ENCODE peak calls at places on chromosomes 11 and 22, in six cellular contexts. A is tibial nerve, F is astrocyte, W is GM23338, N is right lobe of liver, L is A549. E is an unnamed sample.

GRCh38 chr11:47797633-47798032 is 30.5 kb upstream of the FNBP4 start:
- DNase-seq in F (peak; percentile 95), N (no peak), W (no peak), L (no peak), A (no peak), E (no peak)

GRCh38 chr11:62882428-62882742 is 1.7 kb downstream of the SLC3A2 start:
- DNase-seq in A (no peak), F (no peak), L (no peak), W (no peak), N (no peak), E (no peak)

GRCh38 chr22:49997221-49997599 is 15.4 kb downstream of the IL17REL start:
- DNase-seq in L (no peak), A (no peak), N (no peak), W (no peak), F (no peak), E (peak; percentile 81)

GRCh38 chr11:89293966-89294679 is 116.4 kb downstream of the TYR start:
- DNase-seq in N (no peak), L (no peak), F (peak; percentile 29), W (peak; percentile 67), A (no peak), E (peak; percentile 48)

GRCh38 chr11:68904458-68904847 is 762 bp downstream of the IGHMBP2 start:
- DNase-seq in L (peak; percentile 17), W (no peak), N (no peak), F (no peak), A (no peak), E (no peak)

GRCh38 chr11:15282754-15283153 is 168.0 kb downstream of the INSC start:
- DNase-seq in L (no peak), A (no peak), F (no peak), W (no peak), N (no peak), E (no peak)

GRCh38 chr11:115637842-115638241 is 133.6 kb upstream of the CADM1 start:
- DNase-seq in F (no peak), N (no peak), W (no peak), A (no peak), L (no peak), E (no peak)

GRCh38 chr22:26756675-26757293 is 99.4 kb downstream of the MIAT start:
- DNase-seq in N (no peak), F (peak; percentile 82), W (peak; percentile 84), L (no peak), A (peak; percentile 40), E (peak; percentile 75)

GRCh38 chr11:80727315-80727714 is 1286.5 kb upstream of the TENM4 start:
- DNase-seq in F (no peak), L (no peak), W (peak; percentile 81), N (no peak), A (no peak), E (no peak)

GRCh38 chr11:14242198-14242597 is 116.8 kb downstream of the RRAS2 start:
- DNase-seq in L (no peak), W (no peak), A (no peak), N (no peak), F (no peak), E (no peak)

GRCh38 chr11:1152316-1153104 is 5.2 kb upstream of the MUC5AC start:
- DNase-seq in N (peak; percentile 38), A (no peak), L (peak; percentile 88), W (no peak), F (peak; percentile 51), E (no peak)

GRCh38 chr22:42316988-42317387 is 46.5 kb upstream of the TCF20 start:
- DNase-seq in W (no peak), F (peak; percentile 61), A (no peak), L (no peak), N (no peak), E (no peak)

GRCh38 chr22:32207971-32208480 is 3.2 kb upstream of the RFPL2 start:
- DNase-seq in A (no peak), F (no peak), L (no peak), W (no peak), N (no peak), E (no peak)

GRCh38 chr11:122802876-122803275 is 35.4 kb upstream of the CRTAM start:
- DNase-seq in N (no peak), A (no peak), L (no peak), F (no peak), W (no peak), E (no peak)

GRCh38 chr11:133650082-133650481 is 117.8 kb upstream of the OPCML start:
- DNase-seq in A (no peak), F (no peak), W (no peak), N (no peak), L (no peak), E (no peak)

GRCh38 chr11:64092119-64092760 is 56.5 kb downstream of the FLRT1 start:
- DNase-seq in N (no peak), W (no peak), A (no peak), F (no peak), L (no peak), E (no peak)

GRCh38 chr11:65979261-65979759 is 17.8 kb downstream of the SART1 start:
- DNase-seq in A (no peak), W (no peak), L (no peak), N (no peak), F (no peak), E (peak; percentile 58)

GRCh38 chr11:65778431-65778900 is 2.3 kb downstream of the AP5B1 start:
- DNase-seq in N (no peak), W (no peak), A (no peak), F (no peak), L (no peak), E (peak; percentile 75)

GRCh38 chr11:908273-908672 is 2.3 kb downstream of the CHID1 start:
- DNase-seq in F (no peak), A (no peak), N (no peak), W (no peak), L (no peak), E (no peak)

GRCh38 chr11:9060700-9061111 is 30.7 kb downstream of the SCUBE2 start:
- DNase-seq in F (no peak), A (no peak), N (no peak), W (peak; percentile 83), L (peak; percentile 34), E (no peak)

GRCh38 chr11:12963789-12964536 is 45.2 kb upstream of the RASSF10 start:
- DNase-seq in A (peak; percentile 32), W (peak; percentile 88), N (peak; percentile 63), F (no peak), L (peak; percentile 70), E (no peak)

GRCh38 chr11:75398906-75399305 is 412 bp upstream of the RPS3 start:
- DNase-seq in N (no peak), L (no peak), W (no peak), F (no peak), A (no peak), E (no peak)

GRCh38 chr11:75403037-75403436 is 3.7 kb downstream of the RPS3 start:
- DNase-seq in N (no peak), F (no peak), A (no peak), W (no peak), L (no peak), E (no peak)

GRCh38 chr11:75399344-75400109 is at the start of gene RPS3:
- DNase-seq in L (peak; percentile 93), A (peak; percentile 88), F (peak; percentile 82), W (peak; percentile 97), N (peak; percentile 94), E (peak; percentile 96)

GRCh38 chr11:75402002-75402773 is 2.9 kb downstream of the RPS3 start:
- DNase-seq in L (no peak), F (no peak), N (no peak), A (no peak), W (no peak), E (no peak)

GRCh38 chr11:75400110-75400865 is 970 bp downstream of the RPS3 start:
- DNase-seq in W (no peak), A (no peak), F (no peak), N (no peak), L (no peak), E (no peak)
- TF ChIP-seq CTCF in W (no peak), A (no peak), F (no peak), N (no peak), L (no peak), E (no peak)

GRCh38 chr22:30205281-30206115 is 41.1 kb downstream of the LIF start:
- DNase-seq in W (no peak), L (peak; percentile 99), A (peak; percentile 35), N (peak; percentile 38), F (peak; percentile 95), E (peak; percentile 73)
- H3K4me3 ChIP-seq in W (no peak overlapping the region), L (no peak overlapping the region), A (no peak overlapping the region), N (no peak overlapping the region), F (no peak overlapping the region), E (no peak overlapping the region)

GRCh38 chr11:31340903-31341572 is 28.5 kb downstream of the DCDC1 start:
- DNase-seq in F (peak; percentile 8), L (peak; percentile 49), N (no peak), A (no peak), W (peak; percentile 66), E (no peak)
- TF ChIP-seq CTCF in F (peak; percentile 41), L (peak; percentile 28), N (no peak), A (peak; percentile 10), W (peak; percentile 71), E (peak; percentile 35)

GRCh38 chr11:67600324-67601029 is 6.3 kb upstream of the NDUFV1 start:
- DNase-seq in W (no peak), A (no peak), L (no peak), N (no peak), F (no peak), E (no peak)
- H3K4me3 ChIP-seq in W (no peak overlapping the region), A (no peak overlapping the region), L (no peak overlapping the region), N (no peak overlapping the region), F (no peak overlapping the region), E (no peak overlapping the region)

DNA sequence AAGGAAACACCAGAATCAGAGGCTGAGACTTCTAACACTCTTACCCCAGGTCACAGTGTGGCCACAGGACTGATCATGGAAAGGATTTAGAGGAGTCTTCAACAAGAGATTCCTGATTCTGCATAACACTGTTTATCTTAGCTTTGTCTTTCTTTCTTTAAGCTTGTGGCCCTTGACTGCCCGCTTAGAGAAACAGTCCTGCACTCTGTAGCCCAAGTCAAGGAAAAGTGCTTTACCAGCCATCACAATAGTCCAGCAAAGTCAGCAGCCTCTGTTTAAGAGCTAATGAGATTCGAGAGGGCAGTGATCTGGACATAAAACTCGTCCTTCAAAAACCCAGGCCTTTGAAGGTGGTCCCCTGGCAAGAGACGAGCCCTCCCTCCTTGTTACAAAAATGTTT is 30.0 kb downstream of the PRDM10 start:
- DNase-seq in A (no peak), F (no peak), W (peak; percentile 10), N (no peak), L (no peak), E (no peak)
- TF ChIP-seq CTCF in A (no peak), F (no peak), W (no peak), N (no peak), L (no peak), E (no peak)

GRCh38 chr11:16606784-16607674 is 131.4 kb upstream of the C11orf58 start:
- DNase-seq in L (no peak), A (peak; percentile 16), F (no peak), W (peak; percentile 58), N (peak; percentile 62), E (peak; percentile 86)
- H3K4me3 ChIP-seq in L (peak overlapping the region; percentile 50), A (peak overlapping the region; percentile 59), F (peak overlapping the region; percentile 71), W (peak overlapping the region; percentile 76), N (peak overlapping the region; percentile 65), E (peak overlapping the region; percentile 92)

DNA sequence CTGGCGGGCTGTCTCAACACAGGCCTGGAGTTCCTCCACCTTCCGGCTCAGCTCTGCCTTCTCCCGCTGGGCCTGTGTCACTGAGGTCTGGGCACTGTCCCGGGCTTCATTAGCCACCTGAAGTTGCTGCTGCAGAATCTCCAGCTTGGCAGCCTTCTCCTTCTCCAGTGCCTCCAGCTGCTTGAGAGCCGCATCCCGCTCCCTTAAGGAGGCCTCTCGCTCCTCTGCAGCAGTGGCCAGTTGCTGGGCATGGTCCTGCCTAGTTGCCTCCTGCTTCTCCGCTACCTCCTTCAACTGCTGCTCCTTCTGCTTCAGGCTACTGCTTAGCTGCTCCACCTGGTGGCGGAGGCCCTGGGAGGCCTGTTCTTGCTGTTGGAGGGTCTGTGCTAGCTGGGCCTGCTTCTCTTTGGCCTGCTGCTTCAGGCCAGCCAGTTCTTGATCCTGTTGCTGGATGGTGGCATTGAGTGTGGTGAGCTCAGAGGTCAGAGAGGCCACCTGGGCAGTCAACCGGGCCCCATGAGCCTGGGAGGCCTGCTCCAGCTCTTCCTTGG is 16.9 kb downstream of the IL18BP start:
- DNase-seq in N (no peak), W (peak; percentile 50), L (peak; percentile 49), A (no peak), F (no peak), E (no peak)
- TF ChIP-seq CTCF in N (no peak), W (peak; percentile 49), L (peak; percentile 42), A (no peak), F (peak; percentile 22), E (peak; percentile 36)